ENCODE peak calls at places on chromosomes 2 and 18, in four cellular contexts. N is psoas muscle; H is neural progenitor cell; K is CD8-positive, alpha-beta memory T cell. Y is an unnamed sample.

GRCh38 chr2:179952658-179953057 is 54.4 kb downstream of the CWC22 start:
- DNase-seq in N (no peak), H (no peak), K (no peak), Y (no peak)

GRCh38 chr2:224449212-224450147 is 47.6 kb upstream of the FAM124B start:
- DNase-seq in N (no peak), H (no peak), K (no peak), Y (no peak)

GRCh38 chr18:55048892-55049291 is 89.6 kb upstream of the CCDC68 start:
- DNase-seq in N (no peak), H (no peak), K (no peak), Y (no peak)

GRCh38 chr2:161123531-161124030 is 36.6 kb upstream of the TANK start:
- DNase-seq in N (no peak), H (no peak), K (no peak), Y (no peak)

GRCh38 chr18:77366725-77367641 is 117.3 kb downstream of the GALR1 start:
- DNase-seq in N (no peak), H (no peak), K (no peak), Y (no peak)

GRCh38 chr2:162153608-162154224 is 1.7 kb upstream of the GCG start:
- DNase-seq in N (no peak), H (peak; percentile 66), K (peak; percentile 63), Y (no peak)

GRCh38 chr2:29657674-29658073 is 263.7 kb downstream of the ALK start:
- DNase-seq in N (no peak), H (peak; percentile 58), K (no peak), Y (no peak)

GRCh38 chr2:135454608-135455007 is 76.4 kb downstream of the ZRANB3 start:
- DNase-seq in N (no peak), H (no peak), K (no peak), Y (no peak)

GRCh38 chr18:58180738-58181353 is 136.8 kb downstream of the NEDD4L start:
- DNase-seq in N (no peak), H (peak; percentile 66), K (peak; percentile 54), Y (no peak)

GRCh38 chr18:24055878-24056277 is 41.3 kb downstream of the TTC39C start:
- DNase-seq in N (no peak), H (peak; percentile 41), K (no peak), Y (no peak)

GRCh38 chr2:84022810-84023431 is 436.2 kb downstream of the SUCLG1 start:
- DNase-seq in N (no peak), H (peak; percentile 77), K (no peak), Y (no peak)

GRCh38 chr2:9637330-9637729 is 6.5 kb upstream of the YWHAQ start:
- DNase-seq in N (no peak), H (peak; percentile 25), K (no peak), Y (no peak)

GRCh38 chr2:10079192-10079930 is 850 bp downstream of the CYS1 start:
- DNase-seq in N (peak; percentile 50), H (peak; percentile 65), K (no peak), Y (no peak)

GRCh38 chr2:45755585-45756330 is 104.3 kb downstream of the PRKCE start:
- DNase-seq in N (no peak), H (peak; percentile 58), K (no peak), Y (no peak)

GRCh38 chr2:128535928-128536327 is 217.3 kb upstream of the HS6ST1 start:
- DNase-seq in N (no peak), H (no peak), K (no peak), Y (no peak)

GRCh38 chr18:55633032-55633431 is 45.0 kb upstream of the TCF4 start:
- DNase-seq in N (no peak), H (no peak), K (no peak), Y (no peak)

GRCh38 chr2:1515986-1516797 is 102.9 kb downstream of the TPO start:
- DNase-seq in N (no peak), H (no peak), K (no peak), Y (no peak)

DNA sequence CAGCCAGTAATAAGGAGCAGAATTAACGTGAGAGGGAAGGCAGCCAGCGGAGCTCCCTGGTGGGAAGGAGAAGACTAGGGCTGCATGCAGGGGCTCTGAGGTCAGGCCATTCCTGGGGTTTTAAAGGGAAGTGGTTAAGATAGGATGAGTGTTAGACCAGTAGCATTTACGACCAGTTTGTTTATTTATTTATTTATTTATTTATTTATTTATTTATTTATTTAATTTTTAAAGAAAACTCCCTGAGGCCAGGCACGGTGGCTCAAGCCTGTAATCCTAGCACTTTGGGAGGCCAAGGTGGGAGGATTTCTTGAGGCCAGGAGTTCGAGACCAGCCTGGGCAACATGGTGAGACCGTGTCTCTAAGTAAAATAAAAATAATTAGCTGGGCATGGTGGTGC is 152.8 kb downstream of the FHOD3 start:
- DNase-seq in N (no peak), H (no peak), K (no peak), Y (no peak)
- H3K4me1 ChIP-seq in N (peaks cover 8% of the 10 kb centered on the region), H (peaks cover 85% of the 10 kb centered on the region), K (no peaks in the 10 kb centered on the region), Y (peaks cover 11% of the 10 kb centered on the region)

DNA sequence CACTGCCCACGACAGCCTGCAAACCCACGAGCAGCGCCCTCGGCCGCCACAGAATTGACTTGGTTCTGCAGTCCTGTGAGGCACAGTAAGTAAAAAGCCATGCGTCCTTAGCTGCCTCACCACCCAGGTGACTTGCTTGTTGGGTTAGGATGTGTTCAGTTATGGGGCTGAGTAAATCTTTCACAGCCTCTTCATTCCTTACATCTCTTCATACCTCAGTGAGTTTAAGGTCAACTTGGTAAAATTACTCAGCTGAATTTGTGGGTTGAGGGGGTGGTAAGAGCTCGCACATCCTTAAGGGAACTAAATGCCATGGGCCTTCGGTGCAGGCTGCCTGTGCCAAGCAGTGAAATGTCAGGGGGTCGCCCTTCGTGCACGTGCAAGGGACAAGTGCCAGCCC is 165.2 kb upstream of the ALKAL2 start:
- DNase-seq in N (no peak), H (no peak), K (no peak), Y (no peak)
- H3K9me3 ChIP-seq in N (no peaks in the 10 kb centered on the region), H (no peaks in the 10 kb centered on the region), K (no peaks in the 10 kb centered on the region), Y (no peaks in the 10 kb centered on the region)

DNA sequence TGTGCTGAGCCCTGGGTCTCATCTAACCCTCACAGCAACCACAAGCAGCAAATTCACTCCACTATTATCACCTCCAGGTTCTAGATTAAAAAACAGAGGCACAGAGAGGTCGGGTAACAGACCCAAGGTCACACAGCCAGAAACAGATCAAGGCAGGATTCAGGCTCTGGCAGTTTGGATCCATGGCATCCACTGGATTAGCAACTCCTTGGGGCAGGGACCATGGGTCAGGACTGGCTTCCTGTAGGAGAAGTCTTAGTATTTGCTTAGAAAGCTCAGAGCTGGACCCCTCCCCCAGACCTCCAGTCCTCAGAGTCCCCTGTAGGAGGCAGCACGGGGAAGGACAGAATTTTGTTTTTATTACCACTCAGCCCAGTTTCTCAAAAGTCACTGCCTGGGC is 34.4 kb downstream of the ZFP36L2 start:
- DNase-seq in N (no peak), H (no peak), K (no peak), Y (no peak)
- H3K4me1 ChIP-seq in N (no peaks in the 10 kb centered on the region), H (peaks cover 3% of the 10 kb centered on the region), K (peaks cover 85% of the 10 kb centered on the region), Y (no peaks in the 10 kb centered on the region)

GRCh38 chr2:58650781-58651180 is 409.7 kb upstream of the FANCL start:
- DNase-seq in N (no peak), H (no peak), K (no peak), Y (no peak)

GRCh38 chr2:58649746-58650145 is 408.6 kb upstream of the FANCL start:
- DNase-seq in N (no peak), H (no peak), K (no peak), Y (no peak)

GRCh38 chr2:58655152-58655551 is 414.0 kb upstream of the FANCL start:
- DNase-seq in N (no peak), H (no peak), K (no peak), Y (no peak)

GRCh38 chr2:58651930-58652329 is 410.8 kb upstream of the FANCL start:
- DNase-seq in N (no peak), H (no peak), K (no peak), Y (no peak)
- H3K9me3 ChIP-seq in N (no peaks in the 10 kb centered on the region), H (no peaks in the 10 kb centered on the region), K (no peaks in the 10 kb centered on the region), Y (no peaks in the 10 kb centered on the region)

Y was measured in thoracic aorta.